ENCODE peak calls at places on chromosomes 6 and 20, in six cellular contexts. One of them, this sample, is unnamed.

GRCh38 chr20:59808729-59809381 is 124.6 kb downstream of the SYCP2 start:
- DNase-seq in hepatocyte: no peak
- DNase-seq in CD4-positive, alpha-beta T cell: no peak
- DNase-seq in CD8-positive, alpha-beta T cell: no peak
- DNase-seq in heart left ventricle: peak; percentile 1
- DNase-seq in ovary: peak; percentile 3
- DNase-seq in this sample: no peak

GRCh38 chr20:40467014-40467413 is 222.0 kb downstream of the MAFB start:
- DNase-seq in hepatocyte: no peak
- DNase-seq in CD4-positive, alpha-beta T cell: no peak
- DNase-seq in CD8-positive, alpha-beta T cell: no peak
- DNase-seq in heart left ventricle: peak; percentile 41
- DNase-seq in ovary: no peak
- DNase-seq in this sample: no peak

GRCh38 chr20:63553933-63554290 is at the start of gene FNDC11:
- DNase-seq in hepatocyte: peak; percentile 80
- DNase-seq in CD4-positive, alpha-beta T cell: peak; percentile 26
- DNase-seq in CD8-positive, alpha-beta T cell: no peak
- DNase-seq in heart left ventricle: peak; percentile 58
- DNase-seq in ovary: no peak
- DNase-seq in this sample: no peak

GRCh38 chr6:109332748-109333147 is 49.5 kb downstream of the CD164 start:
- DNase-seq in hepatocyte: peak; percentile 24
- DNase-seq in CD4-positive, alpha-beta T cell: no peak
- DNase-seq in CD8-positive, alpha-beta T cell: no peak
- DNase-seq in heart left ventricle: no peak
- DNase-seq in ovary: no peak
- DNase-seq in this sample: no peak

GRCh38 chr20:3164763-3165410 is 5.2 kb upstream of the FASTKD5 start:
- DNase-seq in hepatocyte: no peak
- DNase-seq in CD4-positive, alpha-beta T cell: no peak
- DNase-seq in CD8-positive, alpha-beta T cell: no peak
- DNase-seq in heart left ventricle: no peak
- DNase-seq in ovary: no peak
- DNase-seq in this sample: no peak

GRCh38 chr6:167860546-167861226 is 34.0 kb downstream of the AFDN start:
- DNase-seq in hepatocyte: no peak
- DNase-seq in CD4-positive, alpha-beta T cell: no peak
- DNase-seq in CD8-positive, alpha-beta T cell: no peak
- DNase-seq in heart left ventricle: no peak
- DNase-seq in ovary: no peak
- DNase-seq in this sample: no peak

GRCh38 chr6:61842005-61842404 is 444.0 kb downstream of the KHDRBS2 start:
- DNase-seq in hepatocyte: peak; percentile 3
- DNase-seq in CD4-positive, alpha-beta T cell: no peak
- DNase-seq in CD8-positive, alpha-beta T cell: no peak
- DNase-seq in heart left ventricle: no peak
- DNase-seq in ovary: no peak
- DNase-seq in this sample: no peak

GRCh38 chr6:106098383-106099234 is 12.5 kb downstream of the PRDM1 start:
- DNase-seq in hepatocyte: peak; percentile 66
- DNase-seq in CD4-positive, alpha-beta T cell: peak; percentile 80
- DNase-seq in CD8-positive, alpha-beta T cell: peak; percentile 60
- DNase-seq in heart left ventricle: peak; percentile 34
- DNase-seq in ovary: peak; percentile 29
- DNase-seq in this sample: peak; percentile 75

GRCh38 chr6:27020553-27020880 is 227.0 kb upstream of the PRSS16 start:
- DNase-seq in hepatocyte: no peak
- DNase-seq in CD4-positive, alpha-beta T cell: no peak
- DNase-seq in CD8-positive, alpha-beta T cell: no peak
- DNase-seq in heart left ventricle: no peak
- DNase-seq in ovary: no peak
- DNase-seq in this sample: no peak

GRCh38 chr6:145583753-145584152 is 151.6 kb downstream of the EPM2A start:
- DNase-seq in hepatocyte: no peak
- DNase-seq in CD4-positive, alpha-beta T cell: no peak
- DNase-seq in CD8-positive, alpha-beta T cell: no peak
- DNase-seq in heart left ventricle: no peak
- DNase-seq in ovary: no peak
- DNase-seq in this sample: no peak

GRCh38 chr20:41309817-41310216 is 7.7 kb downstream of the ZHX3 start:
- DNase-seq in hepatocyte: no peak
- DNase-seq in CD4-positive, alpha-beta T cell: no peak
- DNase-seq in CD8-positive, alpha-beta T cell: no peak
- DNase-seq in heart left ventricle: no peak
- DNase-seq in ovary: no peak
- DNase-seq in this sample: peak; percentile 67

GRCh38 chr20:740162-740561 is 28.1 kb downstream of the SLC52A3 start:
- DNase-seq in hepatocyte: no peak
- DNase-seq in CD4-positive, alpha-beta T cell: no peak
- DNase-seq in CD8-positive, alpha-beta T cell: no peak
- DNase-seq in heart left ventricle: no peak
- DNase-seq in ovary: no peak
- DNase-seq in this sample: no peak

GRCh38 chr20:58481541-58482021 is 33.6 kb downstream of the APCDD1L start:
- DNase-seq in hepatocyte: peak; percentile 64
- DNase-seq in CD4-positive, alpha-beta T cell: no peak
- DNase-seq in CD8-positive, alpha-beta T cell: peak; percentile 24
- DNase-seq in heart left ventricle: no peak
- DNase-seq in ovary: no peak
- DNase-seq in this sample: peak; percentile 71

GRCh38 chr20:41427833-41428232 is 61.2 kb upstream of the EMILIN3 start:
- DNase-seq in hepatocyte: no peak
- DNase-seq in CD4-positive, alpha-beta T cell: no peak
- DNase-seq in CD8-positive, alpha-beta T cell: no peak
- DNase-seq in heart left ventricle: no peak
- DNase-seq in ovary: no peak
- DNase-seq in this sample: no peak

GRCh38 chr6:14819001-14819400 is 426.9 kb upstream of the JARID2 start:
- DNase-seq in hepatocyte: no peak
- DNase-seq in CD4-positive, alpha-beta T cell: no peak
- DNase-seq in CD8-positive, alpha-beta T cell: no peak
- DNase-seq in heart left ventricle: no peak
- DNase-seq in ovary: no peak
- DNase-seq in this sample: no peak

GRCh38 chr20:43915209-43916072 is 789 bp downstream of the TOX2 start:
- DNase-seq in hepatocyte: peak; percentile 26
- DNase-seq in CD4-positive, alpha-beta T cell: peak; percentile 32
- DNase-seq in CD8-positive, alpha-beta T cell: no peak
- DNase-seq in heart left ventricle: peak; percentile 10
- DNase-seq in ovary: no peak
- DNase-seq in this sample: no peak

GRCh38 chr20:47922280-47922675 is 137.0 kb upstream of the SULF2 start:
- DNase-seq in hepatocyte: peak; percentile 25
- DNase-seq in CD4-positive, alpha-beta T cell: no peak
- DNase-seq in CD8-positive, alpha-beta T cell: no peak
- DNase-seq in heart left ventricle: no peak
- DNase-seq in ovary: no peak
- DNase-seq in this sample: peak; percentile 77

GRCh38 chr6:130009148-130009547 is 9.2 kb upstream of the L3MBTL3 start:
- DNase-seq in hepatocyte: no peak
- DNase-seq in CD4-positive, alpha-beta T cell: no peak
- DNase-seq in CD8-positive, alpha-beta T cell: no peak
- DNase-seq in heart left ventricle: no peak
- DNase-seq in ovary: no peak
- DNase-seq in this sample: no peak

GRCh38 chr6:23394699-23395098 is 731.3 kb upstream of the NRSN1 start:
- DNase-seq in hepatocyte: no peak
- DNase-seq in CD4-positive, alpha-beta T cell: no peak
- DNase-seq in CD8-positive, alpha-beta T cell: no peak
- DNase-seq in heart left ventricle: no peak
- DNase-seq in ovary: no peak
- DNase-seq in this sample: no peak

GRCh38 chr6:155890409-155890808 is 434.8 kb upstream of the NOX3 start:
- DNase-seq in hepatocyte: peak; percentile 17
- DNase-seq in CD4-positive, alpha-beta T cell: no peak
- DNase-seq in CD8-positive, alpha-beta T cell: no peak
- DNase-seq in heart left ventricle: no peak
- DNase-seq in ovary: no peak
- DNase-seq in this sample: no peak

GRCh38 chr6:106609699-106610098 is 19.6 kb downstream of the RTN4IP1 start:
- DNase-seq in hepatocyte: peak; percentile 50
- DNase-seq in CD4-positive, alpha-beta T cell: no peak
- DNase-seq in CD8-positive, alpha-beta T cell: no peak
- DNase-seq in heart left ventricle: no peak
- DNase-seq in ovary: no peak
- DNase-seq in this sample: no peak

GRCh38 chr6:33144373-33144772 is 47.9 kb downstream of the COL11A2 start:
- DNase-seq in hepatocyte: no peak
- DNase-seq in CD4-positive, alpha-beta T cell: no peak
- DNase-seq in CD8-positive, alpha-beta T cell: no peak
- DNase-seq in heart left ventricle: no peak
- DNase-seq in ovary: no peak
- DNase-seq in this sample: no peak

GRCh38 chr6:99661870-99662269 is 55.2 kb downstream of the PRDM13 start:
- DNase-seq in hepatocyte: no peak
- DNase-seq in CD4-positive, alpha-beta T cell: no peak
- DNase-seq in CD8-positive, alpha-beta T cell: no peak
- DNase-seq in heart left ventricle: no peak
- DNase-seq in ovary: no peak
- DNase-seq in this sample: no peak

GRCh38 chr6:142376115-142376514 is 74.3 kb downstream of the ADGRG6 start:
- DNase-seq in hepatocyte: no peak
- DNase-seq in CD4-positive, alpha-beta T cell: no peak
- DNase-seq in CD8-positive, alpha-beta T cell: no peak
- DNase-seq in heart left ventricle: no peak
- DNase-seq in ovary: no peak
- DNase-seq in this sample: no peak

GRCh38 chr6:31652925-31653724 is 664 bp upstream of the BAG6 start:
- DNase-seq in hepatocyte: peak; percentile 92
- DNase-seq in CD4-positive, alpha-beta T cell: peak; percentile 86
- DNase-seq in CD8-positive, alpha-beta T cell: no peak
- DNase-seq in heart left ventricle: peak; percentile 90
- DNase-seq in ovary: peak; percentile 89
- DNase-seq in this sample: peak; percentile 78

GRCh38 chr20:17505664-17506517 is 25.3 kb downstream of the BFSP1 start:
- DNase-seq in hepatocyte: no peak
- DNase-seq in CD4-positive, alpha-beta T cell: no peak
- DNase-seq in CD8-positive, alpha-beta T cell: peak; percentile 25
- DNase-seq in heart left ventricle: no peak
- DNase-seq in ovary: no peak
- DNase-seq in this sample: peak; percentile 91

GRCh38 chr6:90098025-90098474 is 198.6 kb downstream of the BACH2 start:
- DNase-seq in hepatocyte: peak; percentile 66
- DNase-seq in CD4-positive, alpha-beta T cell: peak; percentile 17
- DNase-seq in CD8-positive, alpha-beta T cell: no peak
- DNase-seq in heart left ventricle: peak; percentile 29
- DNase-seq in ovary: peak; percentile 44
- DNase-seq in this sample: peak; percentile 87

GRCh38 chr6:97919046-97919445 is 636.0 kb upstream of the MMS22L start:
- DNase-seq in hepatocyte: no peak
- DNase-seq in CD4-positive, alpha-beta T cell: no peak
- DNase-seq in CD8-positive, alpha-beta T cell: no peak
- DNase-seq in heart left ventricle: no peak
- DNase-seq in ovary: no peak
- DNase-seq in this sample: peak; percentile 1

GRCh38 chr20:50980071-50980681 is 21.6 kb downstream of the MOCS3 start:
- DNase-seq in hepatocyte: peak; percentile 70
- DNase-seq in CD4-positive, alpha-beta T cell: no peak
- DNase-seq in CD8-positive, alpha-beta T cell: no peak
- DNase-seq in heart left ventricle: no peak
- DNase-seq in ovary: no peak
- DNase-seq in this sample: peak; percentile 99

DNA sequence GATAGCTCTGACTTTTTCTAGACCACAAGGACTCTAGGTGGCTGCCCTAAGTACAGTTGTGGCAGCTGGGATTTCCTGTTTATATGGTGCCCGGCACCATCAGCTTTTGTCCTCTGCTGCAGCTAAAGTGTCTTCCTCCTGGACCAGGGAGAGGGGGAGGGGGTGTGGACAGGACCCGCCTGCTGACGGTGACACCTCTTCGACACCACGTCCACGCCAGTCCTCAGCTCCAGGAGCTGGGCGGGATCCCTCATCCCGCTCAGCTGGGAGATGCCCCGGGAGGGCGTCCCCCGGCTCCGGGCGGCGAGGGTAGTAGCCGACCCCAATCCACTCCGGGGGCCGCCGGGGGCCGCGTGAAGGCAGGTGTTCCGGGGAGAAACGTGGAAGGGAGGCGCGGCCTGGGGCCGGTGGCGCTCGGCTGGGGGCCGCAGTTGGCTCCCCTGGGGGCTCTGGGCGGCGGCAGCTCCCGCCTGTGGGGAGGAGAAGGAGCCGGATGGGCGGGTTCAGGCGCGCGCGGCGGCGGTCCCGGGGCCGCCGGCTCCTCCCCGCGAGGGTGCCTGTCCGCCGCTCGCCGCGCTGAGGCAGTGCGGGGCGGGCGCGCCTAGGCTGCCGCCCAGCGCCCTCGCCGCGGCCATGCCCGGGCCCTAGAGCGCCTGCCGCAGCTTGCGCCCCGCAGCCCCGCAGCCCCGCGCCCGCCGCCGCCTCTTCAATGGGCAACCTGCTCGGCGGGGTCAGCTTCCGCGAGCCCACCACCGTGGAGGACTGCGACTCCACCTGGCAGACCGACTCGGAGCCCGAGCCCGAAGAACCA is at the start of gene OGFRL1:
- DNase-seq in hepatocyte: peak; percentile 91
- DNase-seq in CD4-positive, alpha-beta T cell: peak; percentile 42
- DNase-seq in CD8-positive, alpha-beta T cell: peak; percentile 61
- DNase-seq in heart left ventricle: peak; percentile 85
- DNase-seq in ovary: peak; percentile 62
- DNase-seq in this sample: peak; percentile 80
- TF ChIP-seq CTCF in hepatocyte: no peak
- TF ChIP-seq CTCF in CD4-positive, alpha-beta T cell: no peak
- TF ChIP-seq CTCF in CD8-positive, alpha-beta T cell: no peak
- TF ChIP-seq CTCF in heart left ventricle: peak; percentile 16
- TF ChIP-seq CTCF in ovary: no peak
- TF ChIP-seq CTCF in this sample: peak; percentile 67

GRCh38 chr6:42049116-42049809 is 1.1 kb upstream of the TAF8 start:
- DNase-seq in hepatocyte: no peak
- DNase-seq in CD4-positive, alpha-beta T cell: peak; percentile 30
- DNase-seq in CD8-positive, alpha-beta T cell: no peak
- DNase-seq in heart left ventricle: no peak
- DNase-seq in ovary: peak; percentile 53
- DNase-seq in this sample: no peak
- H3K27ac ChIP-seq in hepatocyte: peak overlapping the region; percentile 92
- H3K27ac ChIP-seq in CD4-positive, alpha-beta T cell: peak overlapping the region; percentile 85
- H3K27ac ChIP-seq in CD8-positive, alpha-beta T cell: peak overlapping the region; percentile 89
- H3K27ac ChIP-seq in heart left ventricle: peak overlapping the region; percentile 91
- H3K27ac ChIP-seq in ovary: peak overlapping the region; percentile 82
- H3K27ac ChIP-seq in this sample: peak overlapping the region; percentile 98

DNA sequence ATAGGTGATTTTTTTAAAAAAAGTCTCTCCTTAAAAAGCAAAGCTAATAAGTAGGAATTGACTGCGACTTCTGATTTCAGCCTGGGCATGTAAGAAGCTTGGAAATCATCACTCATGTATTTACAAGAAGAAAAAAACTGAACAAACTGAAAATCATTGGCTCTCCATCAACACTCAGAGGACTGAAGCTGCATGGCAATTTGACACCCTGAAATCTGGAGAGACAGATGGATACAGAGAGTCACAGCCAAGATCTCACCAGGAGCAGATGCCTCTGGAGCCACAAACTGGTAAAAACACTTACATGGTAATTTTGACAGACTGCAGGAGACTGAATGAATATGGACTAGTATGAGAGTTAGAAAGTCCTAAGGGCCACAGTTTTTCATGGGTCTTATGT is 191.2 kb upstream of the TCF21 start:
- DNase-seq in hepatocyte: no peak
- DNase-seq in CD4-positive, alpha-beta T cell: no peak
- DNase-seq in CD8-positive, alpha-beta T cell: no peak
- DNase-seq in heart left ventricle: no peak
- DNase-seq in ovary: no peak
- DNase-seq in this sample: no peak
- TF ChIP-seq CTCF in hepatocyte: no peak
- TF ChIP-seq CTCF in CD4-positive, alpha-beta T cell: no peak
- TF ChIP-seq CTCF in CD8-positive, alpha-beta T cell: no peak
- TF ChIP-seq CTCF in heart left ventricle: no peak
- TF ChIP-seq CTCF in ovary: no peak
- TF ChIP-seq CTCF in this sample: no peak

GRCh38 chr6:148598690-148599089 is 148.1 kb upstream of the UST start:
- DNase-seq in hepatocyte: no peak
- DNase-seq in CD4-positive, alpha-beta T cell: no peak
- DNase-seq in CD8-positive, alpha-beta T cell: no peak
- DNase-seq in heart left ventricle: no peak
- DNase-seq in ovary: no peak
- DNase-seq in this sample: no peak
- H3K27ac ChIP-seq in hepatocyte: no peak overlapping the region
- H3K27ac ChIP-seq in CD4-positive, alpha-beta T cell: no peak overlapping the region
- H3K27ac ChIP-seq in CD8-positive, alpha-beta T cell: no peak overlapping the region
- H3K27ac ChIP-seq in heart left ventricle: no peak overlapping the region
- H3K27ac ChIP-seq in ovary: no peak overlapping the region
- H3K27ac ChIP-seq in this sample: no peak overlapping the region